ENCODE peak calls at places on chromosomes 12 and 14, in five cellular contexts. Y is lower leg skin, K is HS-5, W is Right ventricle myocardium superior, J is ACHN. C is an unnamed sample.

GRCh38 chr12:67456281-67456918 is 187.2 kb downstream of the CAND1 start:
- DNase-seq in W (peak; percentile 46), K (peak; percentile 79), J (no peak), Y (no peak), C (no peak)

GRCh38 chr14:72554994-72555608 is 338.8 kb downstream of the DPF3 start:
- DNase-seq in Y (no peak), W (no peak), J (peak; percentile 3), K (no peak), C (no peak)

GRCh38 chr12:107775093-107775721 is 703 bp downstream of the ASCL4 start:
- DNase-seq in K (no peak), Y (no peak), W (peak; percentile 44), J (no peak), C (no peak)

GRCh38 chr12:470133-470532 is 10.4 kb downstream of the B4GALNT3 start:
- DNase-seq in K (no peak), W (no peak), J (no peak), Y (no peak), C (no peak)

GRCh38 chr14:81427348-81428058 is 27.4 kb upstream of the STON2 start:
- DNase-seq in W (peak; percentile 58), J (no peak), K (no peak), Y (peak; percentile 52), C (no peak)

GRCh38 chr12:60196366-60196765 is 600.5 kb downstream of the SLC16A7 start:
- DNase-seq in J (no peak), Y (no peak), K (no peak), W (no peak), C (no peak)

GRCh38 chr12:68067762-68068376 is 78.6 kb downstream of the IFNG-AS1 start:
- DNase-seq in J (peak; percentile 27), K (no peak), Y (no peak), W (no peak), C (no peak)

GRCh38 chr12:91272456-91273063 is 89.9 kb upstream of the DCN start:
- DNase-seq in W (peak; percentile 88), Y (peak; percentile 72), K (no peak), J (no peak), C (no peak)

GRCh38 chr14:61362072-61362750 is 40.8 kb downstream of the PRKCH start:
- DNase-seq in K (no peak), Y (no peak), J (peak; percentile 26), W (no peak), C (no peak)

GRCh38 chr12:5509557-5509956 is 77.6 kb downstream of the NTF3 start:
- DNase-seq in W (no peak), Y (no peak), K (no peak), J (no peak), C (no peak)

GRCh38 chr12:117033382-117034045 is 65.7 kb downstream of the TESC start:
- DNase-seq in J (no peak), K (no peak), Y (no peak), W (peak; percentile 48), C (no peak)

GRCh38 chr14:22848391-22849164 is 12.2 kb downstream of the MMP14 start:
- DNase-seq in J (no peak), K (no peak), Y (peak; percentile 75), W (peak; percentile 82), C (no peak)

GRCh38 chr12:89333564-89334252 is 18.6 kb downstream of the DUSP6 start:
- DNase-seq in K (no peak), Y (no peak), W (no peak), J (no peak), C (no peak)

GRCh38 chr12:25412735-25413134 is 140.3 kb downstream of the LMNTD1 start:
- DNase-seq in Y (no peak), K (no peak), J (no peak), W (no peak), C (no peak)

GRCh38 chr12:94258593-94258992 is 110.2 kb downstream of the PLXNC1 start:
- DNase-seq in J (no peak), K (no peak), W (no peak), Y (no peak), C (no peak)

GRCh38 chr12:117080707-117081141 is 18.5 kb downstream of the TESC start:
- DNase-seq in W (no peak), K (no peak), Y (no peak), J (no peak), C (no peak)

GRCh38 chr12:28602760-28603638 is 412.7 kb downstream of the CCDC91 start:
- DNase-seq in J (no peak), Y (no peak), K (no peak), W (no peak), C (no peak)

GRCh38 chr12:47824198-47824597 is 4.5 kb upstream of the HDAC7 start:
- DNase-seq in J (no peak), W (no peak), K (no peak), Y (no peak), C (no peak)

GRCh38 chr12:6954316-6954710 is 3.2 kb downstream of the PTPN6 start:
- DNase-seq in W (no peak), Y (no peak), J (no peak), K (no peak), C (no peak)

GRCh38 chr12:89135976-89136634 is 216.2 kb downstream of the DUSP6 start:
- DNase-seq in K (peak; percentile 53), Y (no peak), J (no peak), W (no peak), C (no peak)

GRCh38 chr14:31934767-31935266 is 142.3 kb upstream of the ARHGAP5 start:
- DNase-seq in J (peak; percentile 77), Y (peak; percentile 29), W (no peak), K (no peak), C (no peak)

GRCh38 chr14:75001261-75001660 is 1.5 kb upstream of the EIF2B2 start:
- DNase-seq in W (no peak), J (no peak), K (no peak), Y (no peak), C (no peak)

GRCh38 chr12:107079172-107080011 is 14.0 kb downstream of the CRY1 start:
- DNase-seq in W (no peak), J (peak; percentile 73), Y (no peak), K (peak; percentile 22), C (no peak)

GRCh38 chr12:124881123-124881522 is 17.5 kb upstream of the SCARB1 start:
- DNase-seq in W (no peak), Y (no peak), K (no peak), J (no peak), C (no peak)

GRCh38 chr12:132318618-132319033 is 10.8 kb downstream of the GALNT9 start:
- DNase-seq in Y (no peak), J (no peak), W (peak; percentile 32), K (no peak), C (no peak)

GRCh38 chr14:42140831-42141279 is 534.2 kb downstream of the LRFN5 start:
- DNase-seq in K (peak; percentile 80), J (peak; percentile 7), W (no peak), Y (no peak), C (peak; percentile 41)

GRCh38 chr14:96238676-96239075 is 17.3 kb upstream of the BDKRB1 start:
- DNase-seq in Y (no peak), J (no peak), W (no peak), K (no peak), C (no peak)

GRCh38 chr14:100862277-100862676 is 36.4 kb downstream of the MEG3 start:
- DNase-seq in J (no peak), K (no peak), W (peak; percentile 9), Y (no peak), C (no peak)

GRCh38 chr12:124213606-124214347 is 81.1 kb upstream of the RFLNA start:
- DNase-seq in W (no peak), Y (no peak), J (no peak), K (no peak), C (no peak)

GRCh38 chr12:58364389-58365086 is 423.2 kb downstream of the ATP23 start:
- DNase-seq in K (peak; percentile 99), W (no peak), Y (no peak), J (peak; percentile 100), C (peak; percentile 99)

GRCh38 chr12:49357099-49357678 is 10.1 kb upstream of the SPATS2 start:
- DNase-seq in W (no peak), K (peak; percentile 68), J (peak; percentile 65), Y (no peak), C (no peak)

GRCh38 chr12:1949771-1950470 is 31.5 kb upstream of the CACNA2D4 start:
- DNase-seq in K (no peak), Y (no peak), W (no peak), J (no peak), C (no peak)

GRCh38 chr12:52522346-52523011 is 2.3 kb upstream of the KRT5 start:
- DNase-seq in J (no peak), W (no peak), Y (peak; percentile 76), K (no peak), C (no peak)

GRCh38 chr12:29066061-29066588 is 83.0 kb upstream of the FAR2 start:
- DNase-seq in J (no peak), Y (no peak), K (no peak), W (no peak), C (no peak)

GRCh38 chr14:60722836-60723217 is 1.3 kb downstream of the SIX4 start:
- DNase-seq in J (no peak), Y (no peak), K (no peak), W (no peak), C (no peak)

GRCh38 chr12:107731376-107731775 is 29.6 kb downstream of the PRDM4 start:
- DNase-seq in W (no peak), J (no peak), K (no peak), Y (no peak), C (no peak)

GRCh38 chr12:53743277-53744129 is 8.3 kb downstream of the CISTR start:
- DNase-seq in W (no peak), J (peak; percentile 76), Y (no peak), K (no peak), C (no peak)

GRCh38 chr14:105861985-105862465 is 335.6 kb downstream of the TMEM121 start:
- DNase-seq in Y (no peak), K (no peak), W (no peak), J (no peak), C (no peak)

C was measured in non-pigmented ciliary epithelial cell.